ENCODE peak calls at places on chromosomes 11 and 22, in five cellular contexts. Y is H1, V is K562, X is GM12878, A is HepG2. L is an unnamed sample.
A peak's percentile ranks its signal among the peaks of the same experiment; 100 is the strongest.

GRCh38 chr11:78030429-78031325 is 7.6 kb upstream of the KCTD14 start:
- DNase-seq in X (no peak), V (no peak), Y (no peak), A (peak; percentile 55), L (no peak)

GRCh38 chr11:69274531-69275016 is 19.4 kb upstream of the MYEOV start:
- DNase-seq in Y (no peak), A (no peak), V (no peak), X (no peak), L (no peak)

GRCh38 chr11:9150501-9150900 is 59.1 kb upstream of the SCUBE2 start:
- DNase-seq in X (no peak), V (no peak), A (no peak), Y (no peak), L (no peak)

GRCh38 chr22:40463017-40463631 is 92.7 kb downstream of the SGSM3 start:
- DNase-seq in X (peak; percentile 33), V (no peak), A (no peak), Y (no peak), L (no peak)

GRCh38 chr11:82718307-82718706 is 15.4 kb downstream of the FAM181B start:
- DNase-seq in X (no peak), A (peak; percentile 7), Y (no peak), V (peak; percentile 37), L (peak; percentile 34)

GRCh38 chr11:35316161-35316560 is 103.2 kb downstream of the SLC1A2 start:
- DNase-seq in X (no peak), Y (no peak), A (no peak), V (no peak), L (no peak)

GRCh38 chr22:26671317-26672059 is 14.1 kb downstream of the MIAT start:
- DNase-seq in V (no peak), Y (no peak), A (no peak), X (peak; percentile 73), L (no peak)

GRCh38 chr22:37016134-37016910 is 2.9 kb downstream of the TST start:
- DNase-seq in X (no peak), Y (no peak), A (no peak), V (no peak), L (no peak)

GRCh38 chr11:16012125-16012751 is 344.1 kb downstream of the SOX6 start:
- DNase-seq in Y (no peak), X (no peak), A (no peak), V (no peak), L (no peak)

GRCh38 chr11:1939006-1939626 is 8.0 kb upstream of the MRPL23 start:
- DNase-seq in V (no peak), A (no peak), X (no peak), Y (no peak), L (no peak)
- TF ChIP-seq ATF2 in V (no peak), A (no peak), X (no peak), Y (no peak), L (no peak)

DNA sequence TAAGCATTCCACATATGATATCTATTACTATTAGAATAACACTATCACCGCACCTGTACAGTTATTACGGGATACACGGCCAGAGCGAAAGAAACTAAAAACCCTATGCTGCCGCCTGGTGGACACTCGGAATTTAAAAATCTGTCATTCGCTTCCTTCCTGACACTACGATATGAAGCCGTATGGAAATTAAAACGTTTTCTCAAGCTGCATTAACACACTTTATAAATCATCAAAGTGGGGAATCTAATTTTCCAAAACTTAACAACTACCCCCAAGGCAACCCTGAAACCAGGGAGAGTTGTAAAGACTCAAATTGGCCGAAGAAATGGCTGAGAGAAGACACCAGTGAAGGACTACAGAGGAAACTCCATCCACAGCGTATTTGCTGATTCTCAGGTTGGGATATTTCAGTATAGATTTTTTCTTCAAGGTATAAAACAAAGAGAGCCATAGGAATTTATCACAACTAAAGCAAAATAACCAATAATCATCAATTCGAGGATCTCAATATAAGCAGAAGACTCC is 1.4 kb downstream of the CCDC73 start:
- DNase-seq in A (peak; percentile 21), Y (peak; percentile 9), V (peak; percentile 39), X (peak; percentile 26), L (peak; percentile 61)
- TF ChIP-seq MAX in A (no peak), Y (no peak), V (no peak), X (no peak), L (no peak)

DNA sequence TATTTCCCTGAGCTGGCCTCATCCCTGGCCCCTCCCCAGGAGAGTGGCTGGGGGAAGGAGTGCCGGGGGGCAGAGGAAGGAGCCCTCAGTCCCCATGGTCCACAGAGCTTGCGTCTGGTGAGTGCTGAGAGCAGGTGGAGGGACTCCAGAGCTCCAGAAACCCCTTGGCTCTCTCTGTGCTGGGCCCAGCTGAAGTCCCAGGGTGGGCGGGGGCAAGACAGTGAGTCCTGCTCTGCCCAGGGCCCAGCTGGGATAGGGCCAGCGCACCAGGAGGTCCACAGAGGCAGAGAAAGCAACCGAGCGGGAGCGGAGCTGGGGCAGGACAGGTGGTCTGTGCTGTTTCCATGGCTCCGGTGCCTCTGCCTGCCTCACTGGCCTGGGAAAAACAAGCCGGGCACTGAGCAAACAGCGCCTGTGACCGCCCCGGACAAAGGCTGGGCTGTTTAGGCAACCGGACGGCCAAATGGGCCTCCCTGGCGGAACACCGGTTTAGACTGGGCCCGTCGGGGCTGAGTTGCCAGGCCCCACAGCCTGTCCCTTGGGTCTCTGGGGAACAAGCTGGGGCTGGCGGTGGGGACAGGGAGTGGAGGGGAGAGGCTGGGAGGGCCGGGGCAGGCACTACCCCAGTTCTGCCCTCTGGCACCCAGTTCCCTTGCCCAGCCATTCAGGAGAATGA is 34.1 kb upstream of the WNT7B start:
- DNase-seq in A (peak; percentile 74), Y (no peak), V (no peak), X (no peak), L (no peak)
- TF ChIP-seq ATF2 in A (no peak), Y (no peak), V (no peak), X (no peak), L (no peak)

GRCh38 chr22:46297151-46297819 is 615 bp downstream of the GTSE1 start:
- DNase-seq in X (no peak), V (peak; percentile 29), Y (no peak), A (peak; percentile 11), L (peak; percentile 45)
- TF ChIP-seq MAX in X (no peak), V (peak; percentile 2), Y (no peak), A (no peak), L (no peak)

DNA sequence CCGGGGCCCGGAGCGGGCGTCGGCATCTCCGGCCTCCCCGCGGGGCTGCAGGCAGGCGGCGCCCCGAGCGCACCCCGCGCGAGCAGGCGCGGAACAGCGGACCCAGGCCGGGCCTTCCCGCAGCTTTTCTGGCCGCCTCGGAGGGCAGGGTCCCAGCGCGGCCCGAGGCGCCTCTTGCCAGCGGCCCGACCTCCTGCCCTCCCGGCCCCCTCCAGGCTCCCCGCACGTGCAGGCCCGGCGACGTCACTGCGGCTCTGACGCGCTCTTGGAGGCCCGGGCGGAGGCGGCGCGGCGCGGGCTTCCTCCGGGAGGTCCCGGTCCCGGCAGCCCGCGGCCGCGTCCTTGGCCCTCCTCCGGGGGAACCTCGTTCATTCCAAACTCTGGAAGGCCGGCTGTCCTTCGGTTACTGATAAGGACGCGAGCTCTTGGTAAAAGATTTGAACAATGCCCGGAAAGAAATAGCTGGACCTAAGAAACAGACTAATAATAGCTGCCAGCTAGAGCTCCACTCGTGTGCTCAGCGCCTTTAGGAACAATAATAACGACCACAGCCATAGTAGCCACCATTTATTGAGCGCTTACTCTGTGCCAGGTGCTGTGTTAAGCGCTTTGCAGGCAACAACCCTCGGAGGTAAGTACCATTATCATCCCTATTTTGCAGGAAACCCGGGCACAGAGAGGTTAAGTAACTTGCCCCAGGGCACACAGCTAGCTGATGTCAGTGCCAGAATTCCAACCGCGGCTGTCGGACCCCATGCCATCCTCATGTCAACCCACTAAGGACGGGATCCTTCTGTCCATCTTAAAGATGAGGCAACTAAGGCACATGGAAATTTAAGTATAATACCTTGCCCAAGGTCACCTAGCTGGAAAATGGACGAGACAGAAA is 39.1 kb upstream of the CREB3L1 start:
- DNase-seq in A (no peak), Y (no peak), X (no peak), V (peak; percentile 78), L (peak; percentile 67)
- TF ChIP-seq ATF2 in A (no peak), Y (no peak), X (no peak), V (no peak), L (no peak)

L was measured in WTC11.